ENCODE peak calls at places on chromosome 22, in four cellular contexts. One of them, this sample, is unnamed.

GRCh38 chr22:17116931-17117330 is 4.2 kb downstream of the TMEM121B start:
- DNase-seq in HepG2: no peak
- DNase-seq in GM12878: no peak
- DNase-seq in K562: no peak
- DNase-seq in this sample: no peak

GRCh38 chr22:26318975-26319374 is 110.1 kb upstream of the ASPHD2 start:
- DNase-seq in GM12878: no peak
- DNase-seq in HepG2: peak
- DNase-seq in K562: peak
- DNase-seq in this sample: no peak

GRCh38 chr22:38305481-38306448 is 11.5 kb downstream of the CSNK1E start:
- DNase-seq in HepG2: no peak
- DNase-seq in K562: peak
- DNase-seq in GM12878: peak
- DNase-seq in this sample: no peak

GRCh38 chr22:38872831-38873248 is 824 bp upstream of the CBX6 start:
- DNase-seq in GM12878: no peak
- DNase-seq in HepG2: no peak
- DNase-seq in K562: peak
- DNase-seq in this sample: peak

GRCh38 chr22:44221710-44222475 is 41.2 kb downstream of the PARVG start:
- DNase-seq in HepG2: no peak
- DNase-seq in K562: no peak
- DNase-seq in GM12878: no peak
- DNase-seq in this sample: no peak

GRCh38 chr22:44734801-44735517 is 17.4 kb upstream of the ARHGAP8 start:
- DNase-seq in HepG2: no peak
- DNase-seq in K562: no peak
- DNase-seq in GM12878: no peak
- DNase-seq in this sample: no peak

GRCh38 chr22:35409783-35410662 is 10.1 kb downstream of the MCM5 start:
- DNase-seq in GM12878: peak
- DNase-seq in K562: no peak
- DNase-seq in HepG2: no peak
- DNase-seq in this sample: no peak

GRCh38 chr22:37273846-37274225 is 8.5 kb upstream of the CYTH4 start:
- DNase-seq in K562: no peak
- DNase-seq in GM12878: no peak
- DNase-seq in HepG2: no peak
- DNase-seq in this sample: no peak

GRCh38 chr22:17079572-17079971 is 5.2 kb upstream of the IL17RA start:
- DNase-seq in GM12878: no peak
- DNase-seq in K562: no peak
- DNase-seq in HepG2: no peak
- DNase-seq in this sample: no peak

GRCh38 chr22:32733196-32733595 is 68.3 kb upstream of the TIMP3 start:
- DNase-seq in K562: no peak
- DNase-seq in GM12878: no peak
- DNase-seq in HepG2: no peak
- DNase-seq in this sample: no peak

GRCh38 chr22:48952256-48953102 is 875.2 kb downstream of the BRD1 start:
- DNase-seq in K562: no peak
- DNase-seq in GM12878: no peak
- DNase-seq in HepG2: no peak
- DNase-seq in this sample: no peak
- TF ChIP-seq CHD4 in K562: no peak
- TF ChIP-seq CHD4 in GM12878: no peak
- TF ChIP-seq CHD4 in HepG2: no peak
- TF ChIP-seq CHD4 in this sample: no peak

DNA sequence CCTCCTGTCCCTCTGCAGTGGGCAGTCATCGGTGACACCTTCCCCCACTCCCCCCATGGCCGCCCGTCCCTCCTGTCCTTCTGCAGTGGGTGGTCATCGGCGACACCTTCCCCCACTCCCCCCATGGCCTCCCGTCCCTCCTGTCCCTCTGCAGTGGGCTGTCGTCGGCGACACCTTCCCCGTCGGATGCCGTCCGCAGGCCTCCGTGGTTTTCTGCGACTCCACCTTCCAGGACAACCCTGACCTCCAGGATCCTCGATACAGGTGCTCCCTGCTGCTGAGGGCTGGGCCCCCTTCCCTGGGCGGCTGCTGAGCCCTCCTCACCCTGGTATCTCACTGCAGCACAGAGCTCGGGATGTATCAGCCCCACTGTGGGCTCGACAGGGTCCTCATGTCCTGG is 2.2 kb downstream of the MIOX start:
- DNase-seq in GM12878: no peak
- DNase-seq in K562: no peak
- DNase-seq in HepG2: no peak
- DNase-seq in this sample: no peak
- TF ChIP-seq CHD2 in GM12878: no peak
- TF ChIP-seq CHD2 in K562: no peak
- TF ChIP-seq CHD2 in HepG2: no peak
- TF ChIP-seq CHD2 in this sample: no peak

GRCh38 chr22:31661851-31662667 is at the start of gene PISD:
- DNase-seq in GM12878: peak
- DNase-seq in HepG2: peak
- DNase-seq in K562: peak
- DNase-seq in this sample: peak
- TF ChIP-seq POLR2A in GM12878: peak
- TF ChIP-seq POLR2A in HepG2: peak
- TF ChIP-seq POLR2A in K562: peak
- TF ChIP-seq POLR2A in this sample: peak

GRCh38 chr22:50236731-50237409 is 8.0 kb downstream of the TUBGCP6 start:
- DNase-seq in GM12878: no peak
- DNase-seq in HepG2: no peak
- DNase-seq in K562: no peak
- DNase-seq in this sample: peak
- TF ChIP-seq CHD4 in GM12878: no peak
- TF ChIP-seq CHD4 in HepG2: no peak
- TF ChIP-seq CHD4 in K562: no peak
- TF ChIP-seq CHD4 in this sample: no peak

DNA sequence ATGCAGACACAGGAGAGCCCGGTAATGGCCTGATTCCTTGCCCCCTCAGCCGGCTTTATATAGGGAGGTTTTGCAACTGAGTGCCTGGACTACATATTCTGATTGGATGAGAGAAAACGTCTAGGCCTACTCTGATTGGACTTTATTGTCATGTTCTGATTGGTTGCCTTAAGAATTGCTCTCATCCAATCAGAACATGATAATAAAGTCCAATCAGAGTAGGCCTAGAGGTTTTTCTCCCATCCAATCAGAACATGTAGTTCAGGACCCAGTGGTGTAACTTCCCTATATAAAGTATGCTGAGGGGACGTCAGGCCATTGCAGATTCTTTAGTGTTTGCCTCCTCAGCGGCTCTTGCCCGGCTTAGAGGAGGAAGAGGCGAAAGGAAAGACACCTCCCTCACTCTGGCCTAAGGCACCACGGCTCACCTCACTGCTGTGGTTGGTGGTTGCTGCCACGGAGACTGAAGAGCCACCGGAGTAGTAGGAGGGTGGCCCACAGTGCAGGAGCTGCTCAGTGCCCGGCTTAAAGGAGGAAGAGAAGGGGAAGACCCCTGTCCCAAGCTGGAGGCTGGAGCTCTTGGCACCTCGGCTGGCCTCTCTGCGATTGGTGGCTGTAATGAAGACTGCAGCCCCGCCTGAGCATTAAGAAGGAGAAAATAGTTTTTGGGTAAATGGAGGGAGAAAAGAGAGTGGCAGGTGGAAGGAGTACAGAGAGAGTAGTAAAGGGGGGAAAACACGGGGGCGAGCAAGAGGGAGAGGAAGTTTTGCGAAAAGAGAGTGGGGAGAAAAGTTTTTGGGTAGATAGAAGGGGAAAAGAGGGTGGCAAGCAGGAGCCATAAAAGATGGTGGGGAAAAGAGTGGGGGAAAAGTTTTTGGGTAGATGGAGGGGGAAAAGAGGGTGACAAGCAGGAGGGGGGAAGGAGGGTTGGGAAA is 116.7 kb upstream of the SERPIND1 start:
- DNase-seq in GM12878: no peak
- DNase-seq in HepG2: peak
- DNase-seq in K562: peak
- DNase-seq in this sample: no peak
- TF ChIP-seq CHD2 in GM12878: no peak
- TF ChIP-seq CHD2 in HepG2: no peak
- TF ChIP-seq CHD2 in K562: peak
- TF ChIP-seq CHD2 in this sample: no peak

GRCh38 chr22:42641801-42642413 is 1.5 kb upstream of the ATP5MGL start:
- DNase-seq in GM12878: no peak
- DNase-seq in K562: no peak
- DNase-seq in HepG2: peak
- DNase-seq in this sample: no peak
- TF ChIP-seq POLR2A in GM12878: no peak
- TF ChIP-seq POLR2A in K562: no peak
- TF ChIP-seq POLR2A in HepG2: no peak
- TF ChIP-seq POLR2A in this sample: no peak

This sample was measured in A549.